ENCODE peak calls at places on chromosomes 2 and 18, in four cellular contexts. L is upper lobe of left lung, G is A549, I is suprapubic skin. O is an unnamed sample.

GRCh38 chr18:54900290-54900689 is 59.0 kb downstream of the CCDC68 start:
- DNase-seq in L (no peak), G (no peak), I (no peak), O (no peak)

GRCh38 chr2:232473467-232473890 is 14.2 kb downstream of the ECEL1 start:
- DNase-seq in L (peak), G (no peak), I (no peak), O (no peak)

GRCh38 chr2:207180741-207181140 is 15.0 kb upstream of the KLF7 start:
- DNase-seq in L (no peak), G (no peak), I (no peak), O (no peak)

GRCh38 chr2:38515155-38516074 is 87.3 kb downstream of the HNRNPLL start:
- DNase-seq in L (peak), G (no peak), I (peak), O (peak)

GRCh38 chr18:40407913-40408312 is 1547.1 kb upstream of the PIK3C3 start:
- DNase-seq in L (no peak), G (no peak), I (no peak), O (no peak)

GRCh38 chr2:109030870-109031480 is 42.0 kb upstream of the EDAR start:
- DNase-seq in L (no peak), G (no peak), I (no peak), O (no peak)

GRCh38 chr2:96546321-96546720 is 9.8 kb downstream of the ARID5A start:
- DNase-seq in L (no peak), G (no peak), I (peak), O (no peak)

GRCh38 chr2:48651127-48651526 is 33.5 kb downstream of the GTF2A1L start:
- DNase-seq in L (no peak), G (no peak), I (no peak), O (no peak)

GRCh38 chr2:205002390-205002789 is 457.1 kb downstream of the PARD3B start:
- DNase-seq in L (no peak), G (no peak), I (no peak), O (no peak)

GRCh38 chr2:9002313-9002636 is 1.2 kb downstream of the MBOAT2 start:
- DNase-seq in L (no peak), G (no peak), I (no peak), O (no peak)

GRCh38 chr2:219630770-219631405 is 3.5 kb downstream of the SLC4A3 start:
- DNase-seq in L (no peak), G (no peak), I (no peak), O (no peak)

GRCh38 chr2:203914546-203915169 is 21.9 kb upstream of the ICOS start:
- DNase-seq in L (no peak), G (no peak), I (no peak), O (no peak)

GRCh38 chr2:238722883-238723282 is 125.0 kb upstream of the TWIST2 start:
- DNase-seq in L (no peak), G (no peak), I (no peak), O (no peak)

GRCh38 chr2:231709981-231710750 is 1.8 kb downstream of the PTMA start:
- DNase-seq in L (peak), G (peak), I (peak), O (no peak)

GRCh38 chr2:46082531-46083485 is 214.4 kb upstream of the EPAS1 start:
- DNase-seq in L (peak), G (no peak), I (no peak), O (no peak)

GRCh38 chr2:25677877-25678276 is 4.5 kb upstream of the DTNB start:
- DNase-seq in L (no peak), G (no peak), I (no peak), O (no peak)

GRCh38 chr2:25323042-25323514 is 18.6 kb downstream of the DNMT3A start:
- DNase-seq in L (no peak), G (no peak), I (no peak), O (no peak)

GRCh38 chr18:63083555-63083954 is 236.0 kb downstream of the BCL2 start:
- DNase-seq in L (no peak), G (no peak), I (no peak), O (no peak)

GRCh38 chr18:23226930-23227728 is 91.8 kb downstream of the CABLES1 start:
- DNase-seq in L (peak), G (no peak), I (peak), O (peak)

GRCh38 chr2:53896864-53897263 is 37.1 kb upstream of the GPR75 start:
- DNase-seq in L (no peak), G (peak), I (no peak), O (peak)

GRCh38 chr2:238420878-238421694 is 5.6 kb upstream of the ASB1 start:
- DNase-seq in L (no peak), G (no peak), I (no peak), O (no peak)

GRCh38 chr2:232328516-232329460 is 49.8 kb upstream of the ALPP start:
- DNase-seq in L (no peak), G (no peak), I (no peak), O (no peak)

DNA sequence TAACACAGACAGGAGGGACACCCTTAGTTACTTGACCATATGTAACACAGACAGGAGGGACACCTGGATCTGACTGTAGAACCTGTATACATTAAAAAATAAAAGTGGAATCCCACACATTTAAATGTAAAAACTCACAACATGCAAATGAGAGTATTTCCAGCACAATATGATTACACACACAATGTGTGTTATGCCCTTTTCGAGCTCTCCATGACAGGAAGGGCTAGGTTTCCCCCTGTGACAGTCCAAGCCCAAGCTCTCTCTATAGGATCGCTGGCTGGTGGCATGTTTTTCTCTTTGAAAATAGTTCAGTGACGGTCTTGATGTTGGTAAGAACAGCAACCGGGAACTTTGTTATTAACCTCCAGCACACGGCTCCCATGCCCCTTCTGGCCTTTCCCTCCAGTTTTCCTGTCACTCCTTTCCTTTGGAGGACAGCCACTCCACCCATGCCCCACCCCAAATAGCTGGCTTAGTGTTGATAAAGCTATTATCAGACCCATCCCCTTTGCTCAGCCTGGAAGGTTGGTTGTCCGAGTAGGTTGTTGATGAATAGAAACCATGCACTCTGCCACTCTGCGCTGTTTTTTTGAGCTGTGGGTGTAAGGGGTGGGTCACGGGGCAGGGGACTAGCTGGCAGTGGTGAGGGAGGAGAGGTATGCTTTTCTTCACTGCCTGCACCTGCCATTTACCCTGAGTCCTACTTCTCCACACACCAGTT is 2.7 kb downstream of the RASGRP3 start:
- DNase-seq in L (no peak), G (no peak), I (no peak), O (no peak)
- TF ChIP-seq POLR2A in L (no peak), G (no peak), I (no peak), O (no peak)

GRCh38 chr2:19664651-19665050 is 237.1 kb downstream of the TTC32 start:
- DNase-seq in L (no peak), G (no peak), I (no peak), O (no peak)
- TF ChIP-seq POLR2A in L (no peak), G (no peak), I (no peak), O (no peak)

GRCh38 chr2:187552959-187553681 is 1.1 kb downstream of the TFPI start:
- DNase-seq in L (no peak), G (no peak), I (no peak), O (no peak)
- TF ChIP-seq POLR2A in L (no peak), G (no peak), I (no peak), O (no peak)

GRCh38 chr2:208311954-208312353 is 45.9 kb downstream of the PIKFYVE start:
- DNase-seq in L (no peak), G (no peak), I (no peak), O (no peak)
- TF ChIP-seq POLR2A in L (no peak), G (no peak), I (no peak), O (no peak)

DNA sequence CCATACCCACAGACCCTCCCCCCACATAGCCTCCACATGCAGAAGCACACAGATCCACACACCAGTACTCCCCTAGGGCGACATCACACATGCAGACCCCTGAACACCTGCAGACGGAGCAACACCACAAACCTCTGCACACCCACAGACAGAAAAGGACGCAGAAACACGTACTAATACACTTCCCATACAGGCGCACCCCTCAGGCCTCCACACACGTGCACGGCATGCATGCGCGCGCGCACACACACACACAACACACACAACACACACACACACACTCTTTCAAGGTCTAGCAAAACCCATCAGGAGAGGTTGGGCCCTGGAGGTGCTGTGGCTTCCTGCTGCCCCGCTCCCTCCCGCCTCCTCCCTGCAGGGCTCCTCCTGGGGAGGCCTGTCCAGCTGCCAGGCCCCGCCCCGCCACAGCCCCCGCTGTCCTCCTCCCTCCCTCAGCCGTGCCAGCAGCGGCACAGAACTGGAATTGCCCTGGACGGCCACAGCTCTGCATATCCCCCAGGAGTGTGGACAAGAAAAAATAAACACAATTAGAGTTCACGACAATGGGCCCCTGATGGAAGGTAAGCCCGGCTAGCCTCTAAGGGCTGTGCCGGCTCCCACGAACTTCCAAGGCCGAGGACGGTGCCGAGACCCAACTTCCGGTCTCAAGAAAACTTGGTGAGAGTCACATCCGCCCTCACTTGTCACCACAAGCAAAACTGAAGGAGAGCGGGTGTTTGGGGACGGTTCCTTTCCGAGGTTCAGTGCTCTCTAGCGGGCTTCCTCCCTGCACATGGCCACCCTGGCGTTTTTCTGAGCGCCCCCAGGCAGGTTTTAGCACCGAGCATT is 6.8 kb downstream of the ZFP36L2 start:
- DNase-seq in L (peak), G (peak), I (peak), O (peak)
- TF ChIP-seq POLR2A in L (no peak), G (peak), I (no peak), O (peak)

GRCh38 chr2:118013724-118014491 is at the start of gene CCDC93:
- DNase-seq in L (peak), G (peak), I (peak), O (peak)
- TF ChIP-seq POLR2A in L (no peak), G (peak), I (peak), O (peak)

DNA sequence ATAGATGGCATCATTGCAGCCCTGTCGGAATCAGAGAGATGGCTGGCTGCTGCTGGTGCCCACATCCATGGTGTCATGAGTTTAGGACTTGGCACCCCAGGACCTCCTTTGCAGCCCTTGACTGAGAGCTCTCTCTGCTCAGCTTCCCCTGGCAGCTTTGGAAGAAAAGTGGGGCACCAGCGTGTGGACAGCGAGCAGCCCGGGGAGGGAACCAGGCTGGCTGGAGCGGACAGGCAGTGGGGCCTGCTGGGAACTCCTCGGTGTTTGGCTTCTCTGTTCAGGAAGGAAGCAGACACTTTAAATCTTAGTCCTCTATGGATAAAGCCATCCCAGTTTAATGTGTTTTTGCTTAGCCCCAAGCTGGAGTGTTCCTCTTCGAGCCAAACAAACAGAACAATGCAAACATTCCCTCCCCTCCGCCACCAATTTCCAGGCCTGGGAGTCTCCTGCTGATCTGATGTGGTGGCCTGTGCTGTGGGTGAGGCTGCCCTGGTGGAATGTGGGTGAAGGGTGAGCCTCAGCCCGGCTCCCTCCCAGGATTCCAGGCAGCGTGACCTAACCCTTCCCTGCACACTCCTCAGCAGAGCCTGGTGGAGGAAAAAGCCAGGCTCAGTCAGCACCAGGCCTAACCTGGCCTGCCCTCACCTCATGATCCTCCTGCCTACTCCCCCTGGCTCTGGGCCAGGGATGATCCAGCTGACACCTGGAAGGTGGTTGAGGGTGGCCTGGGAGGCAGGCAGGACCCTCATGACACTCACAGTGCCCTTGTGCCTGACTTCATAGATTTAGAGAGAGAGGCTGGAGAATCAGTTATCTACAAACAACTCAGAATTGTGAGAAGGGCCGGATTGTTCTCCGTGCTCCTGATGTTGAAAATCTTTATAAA is 21.6 kb upstream of the ITGB6 start:
- DNase-seq in L (peak), G (peak), I (peak), O (peak)
- TF ChIP-seq POLR2A in L (no peak), G (no peak), I (no peak), O (peak)